ENCODE peak calls at places on chromosomes 5 and 9, in five cellular contexts. M, J, T, F and E are unnamed samples.

GRCh38 chr5:16866795-16867584 is 69.1 kb downstream of the MYO10 start:
- DNase-seq in F (peak), J (no peak), M (no peak), T (no peak), E (no peak)

GRCh38 chr5:67100301-67100700 is 96.3 kb downstream of the CD180 start:
- DNase-seq in F (no peak), M (no peak), J (no peak), T (no peak), E (no peak)

GRCh38 chr9:136665111-136665703 is 2.5 kb downstream of the EGFL7 start:
- DNase-seq in F (peak), J (no peak), M (no peak), T (no peak), E (no peak)

GRCh38 chr9:135890896-135891631 is 16.3 kb downstream of the CAMSAP1 start:
- DNase-seq in J (no peak), F (no peak), T (no peak), M (no peak), E (no peak)

GRCh38 chr9:98775831-98776441 is 20.4 kb downstream of the ANKS6 start:
- DNase-seq in F (peak), J (peak), T (peak), M (peak), E (no peak)

GRCh38 chr9:74006935-74007334 is 490.2 kb upstream of the RORB start:
- DNase-seq in F (no peak), M (peak), J (no peak), T (no peak), E (no peak)

GRCh38 chr9:125522328-125522725 is 184.7 kb downstream of the MAPKAP1 start:
- DNase-seq in F (peak), T (no peak), J (no peak), M (no peak), E (no peak)

GRCh38 chr5:111454198-111454606 is 58.1 kb downstream of the STARD4 start:
- DNase-seq in M (no peak), T (no peak), F (no peak), J (peak), E (no peak)

GRCh38 chr9:124260769-124261603 is 3.2 kb downstream of the NEK6 start:
- DNase-seq in F (peak), J (no peak), T (peak), M (peak), E (no peak)

GRCh38 chr5:19002111-19002510 is 985.9 kb downstream of the CDH18 start:
- DNase-seq in T (no peak), J (no peak), F (no peak), M (no peak), E (no peak)

GRCh38 chr5:107570805-107571531 is 99.8 kb downstream of the EFNA5 start:
- DNase-seq in T (no peak), M (peak), J (no peak), F (no peak), E (no peak)

GRCh38 chr5:4584982-4585381 is 555.1 kb upstream of the ADAMTS16 start:
- DNase-seq in F (no peak), M (no peak), T (no peak), J (no peak), E (no peak)

GRCh38 chr5:1374680-1375055 is 29.8 kb upstream of the CLPTM1L start:
- DNase-seq in F (peak), J (no peak), M (no peak), T (no peak), E (no peak)

GRCh38 chr5:2271280-2271679 is 388.6 kb upstream of the IRX4 start:
- DNase-seq in T (no peak), M (no peak), J (no peak), F (no peak), E (no peak)

GRCh38 chr9:133517711-133518110 is 7.0 kb downstream of the MYMK start:
- DNase-seq in T (no peak), F (no peak), J (no peak), M (no peak), E (no peak)

GRCh38 chr9:120692901-120693573 is 21.2 kb downstream of the MEGF9 start:
- DNase-seq in F (peak), J (no peak), M (no peak), T (no peak), E (no peak)

GRCh38 chr5:110258460-110258859 is 468.0 kb downstream of the TMEM232 start:
- DNase-seq in M (no peak), T (peak), J (peak), F (peak), E (no peak)

GRCh38 chr5:137498301-137498735 is 808 bp downstream of the SPOCK1 start:
- DNase-seq in F (peak), T (no peak), M (no peak), J (no peak), E (no peak)

GRCh38 chr9:125393426-125393825 is 131.8 kb downstream of the GAPVD1 start:
- DNase-seq in T (no peak), F (no peak), J (no peak), M (no peak), E (no peak)

GRCh38 chr5:93579561-93580386 is 1.2 kb downstream of the NR2F1-AS1 start:
- DNase-seq in J (peak), T (no peak), M (peak), F (no peak), E (no peak)

GRCh38 chr5:155735388-155735787 is 591.6 kb upstream of the SGCD start:
- DNase-seq in F (peak), J (no peak), M (no peak), T (no peak), E (no peak)

GRCh38 chr5:146529984-146530383 is 14.0 kb upstream of the GPR151 start:
- DNase-seq in J (no peak), M (no peak), F (no peak), T (no peak), E (no peak)

GRCh38 chr5:132905938-132906337 is 32.5 kb downstream of the LEAP2 start:
- DNase-seq in M (peak), T (no peak), J (no peak), F (no peak), E (no peak)

GRCh38 chr9:95874989-95875304 is 544 bp upstream of the ERCC6L2 start:
- DNase-seq in M (peak), F (peak), J (no peak), T (no peak), E (peak)

GRCh38 chr9:98415782-98416181 is 160.3 kb upstream of the TBC1D2 start:
- DNase-seq in J (no peak), M (no peak), F (no peak), T (no peak), E (no peak)

GRCh38 chr5:149441194-149441753 is 62.2 kb upstream of the IL17B start:
- DNase-seq in F (no peak), T (no peak), M (no peak), J (no peak), E (no peak)

GRCh38 chr5:81169924-81170323 is 63.2 kb upstream of the CKMT2 start:
- DNase-seq in T (no peak), F (no peak), J (no peak), M (no peak), E (no peak)

GRCh38 chr9:119370816-119371215 is 1.6 kb upstream of the BRINP1 start:
- DNase-seq in J (no peak), F (peak), T (no peak), M (peak), E (no peak)

GRCh38 chr9:131312822-131313770 is 23.6 kb downstream of the PLPP7 start:
- DNase-seq in J (no peak), M (no peak), T (no peak), F (no peak), E (no peak)

GRCh38 chr5:175872287-175873089 is 1.1 kb downstream of the CPLX2 start:
- DNase-seq in M (no peak), T (no peak), J (no peak), F (no peak), E (no peak)

GRCh38 chr5:51651889-51652288 is 268.6 kb downstream of the ISL1 start:
- DNase-seq in M (peak), T (no peak), F (no peak), J (peak), E (no peak)

GRCh38 chr9:12735669-12736068 is 39.2 kb upstream of the LURAP1L start:
- DNase-seq in J (no peak), M (no peak), F (no peak), T (no peak), E (no peak)

GRCh38 chr5:157516016-157516415 is 56.0 kb downstream of the NIPAL4 start:
- DNase-seq in M (no peak), T (peak), J (peak), F (peak), E (no peak)

GRCh38 chr5:142642427-142642826 is 43.5 kb downstream of the FGF1 start:
- DNase-seq in F (no peak), T (no peak), J (no peak), M (no peak), E (no peak)

GRCh38 chr5:72472031-72472430 is 35.2 kb downstream of the ZNF366 start:
- DNase-seq in T (no peak), M (no peak), F (no peak), J (no peak), E (no peak)

GRCh38 chr5:61409568-61409967 is 77.5 kb downstream of the ZSWIM6 start:
- DNase-seq in T (peak), J (peak), F (peak), M (peak), E (no peak)

GRCh38 chr5:1035421-1036405 is 27.1 kb downstream of the NKD2 start:
- DNase-seq in J (no peak), M (no peak), F (no peak), T (no peak), E (no peak)

GRCh38 chr9:125391704-125392103 is 130.1 kb downstream of the GAPVD1 start:
- DNase-seq in T (no peak), M (no peak), F (no peak), J (no peak), E (no peak)

GRCh38 chr5:65305913-65306312 is 175.8 kb downstream of the ADAMTS6 start:
- DNase-seq in M (peak), T (no peak), F (no peak), J (no peak), E (no peak)